ENCODE peak calls at places on chromosomes 12 and 14, in four cellular contexts. J is K562, X is HepG2, Q is H1. B is an unnamed sample. For H3K79me2, the result is how much of the 10 kb centered on the place peaks cover.

GRCh38 chr12:44874981-44875416 is 1.1 kb downstream of the NELL2 start:
- DNase-seq in Q (no peak), J (no peak), X (no peak), B (peak)

GRCh38 chr12:12468575-12468974 is 94.1 kb downstream of the DUSP16 start:
- DNase-seq in J (no peak), Q (no peak), X (no peak), B (no peak)

GRCh38 chr12:6465467-6466183 is 4.9 kb downstream of the VAMP1 start:
- DNase-seq in X (peak), Q (no peak), J (peak), B (peak)

GRCh38 chr14:104978774-104979691 is 859 bp upstream of the AHNAK2 start:
- DNase-seq in X (no peak), Q (no peak), J (no peak), B (no peak)

GRCh38 chr14:66709292-66709691 is 201.3 kb downstream of the GPHN start:
- DNase-seq in Q (no peak), J (no peak), X (peak), B (peak)

GRCh38 chr12:6432991-6433390 is 11.8 kb upstream of the CD27 start:
- DNase-seq in Q (no peak), J (no peak), X (no peak), B (no peak)

GRCh38 chr12:130579231-130579630 is 136.9 kb downstream of the RIMBP2 start:
- DNase-seq in Q (no peak), X (no peak), J (no peak), B (no peak)

GRCh38 chr14:44404021-44404420 is 103.1 kb downstream of the FSCB start:
- DNase-seq in J (no peak), Q (no peak), X (no peak), B (no peak)

GRCh38 chr12:40378721-40379120 is 153.9 kb downstream of the LRRK2 start:
- DNase-seq in J (no peak), X (no peak), Q (no peak), B (no peak)

GRCh38 chr12:18810537-18811253 is 72.8 kb downstream of the CAPZA3 start:
- DNase-seq in J (no peak), X (no peak), Q (no peak), B (no peak)

GRCh38 chr12:115599251-115599811 is 678.2 kb downstream of the MED13L start:
- DNase-seq in Q (no peak), X (no peak), J (no peak), B (no peak)

GRCh38 chr12:53585726-53586125 is 40.5 kb downstream of the ATF7 start:
- DNase-seq in Q (no peak), X (no peak), J (no peak), B (no peak)

GRCh38 chr14:89251066-89251465 is 166.0 kb downstream of the FOXN3 start:
- DNase-seq in X (no peak), Q (no peak), J (no peak), B (no peak)

GRCh38 chr12:4274960-4275868 is 1.7 kb downstream of the CCND2 start:
- DNase-seq in Q (no peak), X (no peak), J (peak), B (no peak)

GRCh38 chr12:3200032-3200617 is 122.9 kb downstream of the TSPAN9 start:
- DNase-seq in J (no peak), Q (peak), X (no peak), B (peak)

GRCh38 chr14:68610251-68610793 is 182.5 kb downstream of the ZFP36L1 start:
- DNase-seq in J (no peak), X (peak), Q (no peak), B (no peak)

GRCh38 chr12:82425241-82425640 is 66.9 kb downstream of the METTL25 start:
- DNase-seq in J (no peak), X (no peak), Q (no peak), B (no peak)

GRCh38 chr12:116113398-116114130 is 163.9 kb downstream of the MED13L start:
- DNase-seq in Q (no peak), X (no peak), J (no peak), B (no peak)

GRCh38 chr12:27899151-27899661 is 73.3 kb downstream of the PTHLH start:
- DNase-seq in Q (no peak), X (peak), J (no peak), B (no peak)

GRCh38 chr12:6464531-6464930 is 5.9 kb downstream of the VAMP1 start:
- DNase-seq in Q (no peak), X (no peak), J (no peak), B (no peak)

GRCh38 chr12:112686373-112686772 is 105.2 kb upstream of the RPH3A start:
- DNase-seq in X (no peak), J (no peak), Q (no peak), B (peak)

GRCh38 chr14:71290960-71291466 is 383.8 kb downstream of the PCNX1 start:
- DNase-seq in J (no peak), Q (no peak), X (peak), B (peak)

GRCh38 chr12:4506870-4507269 is 31.8 kb upstream of the RAD51AP1 start:
- DNase-seq in J (no peak), X (no peak), Q (no peak), B (no peak)

GRCh38 chr12:19130224-19131019 is 889 bp downstream of the PLEKHA5 start:
- DNase-seq in Q (no peak), X (no peak), J (peak), B (peak)

GRCh38 chr12:104870797-104871196 is 87.3 kb downstream of the SLC41A2 start:
- DNase-seq in J (no peak), Q (no peak), X (no peak), B (no peak)

GRCh38 chr12:132471011-132471857 is 18.7 kb upstream of the FBRSL1 start:
- DNase-seq in X (peak), J (peak), Q (no peak), B (no peak)

GRCh38 chr12:78406776-78407335 is 457.7 kb upstream of the SYT1 start:
- DNase-seq in J (no peak), Q (no peak), X (no peak), B (no peak)

GRCh38 chr12:122726056-122726558 is 4.5 kb downstream of the HCAR1 start:
- DNase-seq in J (no peak), Q (peak), X (peak), B (peak)

GRCh38 chr14:105842105-105842504 is 315.7 kb downstream of the TMEM121 start:
- DNase-seq in Q (no peak), J (no peak), X (no peak), B (no peak)

GRCh38 chr12:108063192-108063591 is 65.9 kb upstream of the WSCD2 start:
- DNase-seq in Q (no peak), X (peak), J (peak), B (peak)

GRCh38 chr12:10661338-10661737 is 12.5 kb downstream of the STYK1 start:
- DNase-seq in Q (no peak), X (no peak), J (no peak), B (no peak)

GRCh38 chr12:4518106-4518728 is 20.5 kb upstream of the RAD51AP1 start:
- DNase-seq in X (no peak), Q (no peak), J (no peak), B (no peak)

GRCh38 chr14:32800320-32800719 is 138.4 kb upstream of the NPAS3 start:
- DNase-seq in J (no peak), X (no peak), Q (no peak), B (no peak)

GRCh38 chr12:55818140-55818728 is 393 bp downstream of the ORMDL2 start:
- DNase-seq in J (peak), Q (no peak), X (no peak), B (no peak)

GRCh38 chr12:49883065-49883464 is 20.6 kb downstream of the FAIM2 start:
- DNase-seq in X (no peak), Q (no peak), J (no peak), B (no peak)

GRCh38 chr12:26787125-26787495 is 45.9 kb downstream of the ITPR2 start:
- DNase-seq in Q (no peak), X (no peak), J (no peak), B (peak)

GRCh38 chr14:68476212-68476964 is 316.5 kb downstream of the ZFP36L1 start:
- DNase-seq in X (peak), J (no peak), Q (no peak), B (peak)

GRCh38 chr12:69258655-69259054 is 19.3 kb downstream of the CPSF6 start:
- DNase-seq in X (no peak), Q (no peak), J (no peak), B (no peak)
- H3K79me2 ChIP-seq in X (under half), Q (under half), J (under half), B (under half)

DNA sequence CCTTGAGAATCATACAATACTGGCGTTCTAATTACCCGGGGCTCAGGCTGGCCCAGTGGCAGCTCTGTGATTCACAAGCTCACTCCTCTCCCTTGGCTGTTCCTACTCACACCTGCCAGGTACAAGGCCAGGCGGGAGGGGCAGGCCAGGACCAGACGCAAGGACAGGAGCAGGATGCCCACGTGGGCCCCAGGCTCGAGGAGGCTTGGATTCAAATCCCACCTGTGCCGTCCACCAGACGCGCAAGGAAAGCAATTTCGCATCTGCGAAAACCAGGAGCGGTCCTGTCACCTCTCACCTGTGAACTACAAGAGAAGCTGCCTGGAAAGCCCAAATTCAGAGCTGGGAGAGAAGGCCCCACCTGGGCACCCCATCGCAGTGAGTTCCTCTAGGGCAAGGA is 50.6 kb downstream of the BCL11B start:
- DNase-seq in J (no peak), X (no peak), Q (no peak), B (no peak)
- TF ChIP-seq JUN in J (no peak), X (no peak), Q (no peak), B (no peak)

DNA sequence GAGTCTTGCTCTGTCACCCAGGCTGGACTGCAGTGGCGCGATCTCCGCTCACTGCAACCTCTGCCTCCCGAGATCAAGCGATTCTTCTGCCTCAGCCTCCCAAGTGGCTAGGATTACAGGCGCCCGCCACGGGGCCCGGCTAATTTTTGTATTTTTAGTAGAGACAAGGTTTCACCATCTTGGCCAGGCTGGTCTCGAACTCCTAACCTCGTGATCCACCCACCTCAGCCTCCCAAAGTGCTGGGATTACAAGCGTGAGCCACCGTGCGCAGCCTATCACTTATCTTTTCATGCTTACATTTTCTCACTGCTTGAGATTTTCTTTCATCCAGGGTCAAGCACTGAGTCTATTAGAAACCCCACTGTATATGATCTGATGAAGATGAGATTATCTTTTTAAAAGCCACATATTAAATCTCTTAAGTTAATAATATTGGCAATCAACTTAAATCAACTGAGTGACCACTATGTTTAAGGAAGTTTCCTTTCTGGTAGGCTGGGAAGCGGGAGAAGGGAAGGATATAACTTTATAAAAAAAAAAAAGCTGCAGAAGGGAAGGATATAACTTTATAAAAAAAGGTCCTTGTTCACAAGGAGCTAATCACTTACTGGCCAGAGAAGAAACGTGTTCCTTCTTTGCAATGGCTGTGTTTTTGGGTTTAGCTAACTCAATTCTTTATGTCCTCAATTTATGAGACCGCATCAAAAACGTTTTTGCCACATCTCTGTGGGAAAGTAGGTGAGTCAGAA is 1.3 kb upstream of the MDM2 start:
- DNase-seq in X (no peak), Q (no peak), J (no peak), B (no peak)
- H2AFZ ChIP-seq in X (no peak), Q (no peak), J (peak), B (no peak)

GRCh38 chr12:32131666-32132065 is 25.0 kb downstream of the BICD1 start:
- DNase-seq in Q (no peak), J (no peak), X (peak), B (no peak)
- H3K79me2 ChIP-seq in Q (under half), J (under half), X (under half), B (under half)

GRCh38 chr14:88044782-88045446 is 40.0 kb downstream of the GPR65 start:
- DNase-seq in X (peak), J (no peak), Q (no peak), B (no peak)

GRCh38 chr14:88043523-88043922 is 38.6 kb downstream of the GPR65 start:
- DNase-seq in X (peak), Q (no peak), J (no peak), B (no peak)

GRCh38 chr14:88049271-88049670 is 44.3 kb downstream of the GPR65 start:
- DNase-seq in X (no peak), Q (no peak), J (no peak), B (no peak)

GRCh38 chr14:88044129-88044727 is 39.3 kb downstream of the GPR65 start:
- DNase-seq in J (no peak), X (peak), Q (no peak), B (no peak)

DNA sequence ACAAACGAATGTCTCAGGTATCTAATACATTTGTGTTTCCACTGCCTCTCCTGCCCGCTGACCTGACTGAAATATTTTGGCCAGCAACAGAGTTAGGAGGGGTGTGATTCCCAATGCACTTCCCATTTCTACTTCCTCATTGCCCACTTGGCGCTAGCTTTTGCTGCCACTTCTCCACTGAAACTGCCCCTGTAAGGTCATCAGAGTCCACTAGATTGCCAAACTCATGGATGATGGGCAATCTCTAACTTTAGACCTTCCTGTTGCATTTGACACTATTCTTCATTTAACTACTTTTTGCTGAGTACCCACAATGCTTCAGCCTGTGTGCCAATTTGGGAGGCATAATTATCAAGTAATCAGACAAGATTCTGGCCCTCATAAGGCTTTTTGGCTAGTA is 40.8 kb downstream of the GPR65 start:
- DNase-seq in Q (no peak), X (no peak), J (no peak), B (no peak)
- TF ChIP-seq JUN in Q (no peak), X (no peak), J (no peak), B (no peak)

GRCh38 chr12:127431177-127431576 is 835.8 kb upstream of the TMEM132C start:
- DNase-seq in Q (no peak), J (no peak), X (no peak), B (no peak)

GRCh38 chr12:127425474-127425873 is 841.5 kb upstream of the TMEM132C start:
- DNase-seq in J (peak), Q (no peak), X (no peak), B (no peak)

GRCh38 chr12:127428420-127428819 is 838.5 kb upstream of the TMEM132C start:
- DNase-seq in Q (no peak), J (no peak), X (no peak), B (no peak)

GRCh38 chr12:127430401-127430800 is 836.6 kb upstream of the TMEM132C start:
- DNase-seq in J (no peak), Q (no peak), X (no peak), B (no peak)

GRCh38 chr12:127429556-127429955 is 837.4 kb upstream of the TMEM132C start:
- DNase-seq in J (no peak), Q (no peak), X (no peak), B (no peak)
- H2AFZ ChIP-seq in J (no peak), Q (no peak), X (no peak), B (no peak)

GRCh38 chr14:73784065-73784987 is 67.3 kb upstream of the PTGR2 start:
- DNase-seq in J (no peak), Q (no peak), X (no peak), B (no peak)

GRCh38 chr14:73784988-73785313 is 66.7 kb upstream of the PTGR2 start:
- DNase-seq in Q (no peak), J (no peak), X (no peak), B (no peak)

GRCh38 chr14:73786632-73786941 is 65.0 kb upstream of the PTGR2 start:
- DNase-seq in Q (no peak), X (no peak), J (no peak), B (peak)

GRCh38 chr14:73785834-73786631 is 65.6 kb upstream of the PTGR2 start:
- DNase-seq in Q (no peak), X (peak), J (peak), B (peak)

GRCh38 chr14:73785336-73785833 is 66.2 kb upstream of the PTGR2 start:
- DNase-seq in J (no peak), X (peak), Q (no peak), B (peak)
- H3K79me2 ChIP-seq in J (half or more), X (half or more), Q (under half), B (half or more)

B was measured in endothelial cell of umbilical vein.